ENCODE peak calls at places on chromosomes 12 and 14, in five cellular contexts. M is HEK293T, G is NT2/D1, Q is HepG2, W is GM12878. U is an unnamed sample.

GRCh38 chr12:89663577-89664357 is 44.9 kb downstream of the ATP2B1 start:
- DNase-seq in M (no peak), Q (no peak), W (peak; percentile 37), G (no peak), U (no peak)

GRCh38 chr12:70609739-70610491 is 27.3 kb downstream of the PTPRB start:
- DNase-seq in G (no peak), M (peak; percentile 39), W (no peak), Q (no peak), U (no peak)

GRCh38 chr14:104388011-104388521 is 191.5 kb upstream of the C14orf180 start:
- DNase-seq in W (no peak), M (no peak), Q (no peak), G (no peak), U (no peak)

GRCh38 chr14:72824051-72824450 is 69.8 kb downstream of the DPF3 start:
- DNase-seq in Q (no peak), M (no peak), G (no peak), W (no peak), U (no peak)

GRCh38 chr14:73472182-73473114 is 14.1 kb upstream of the NUMB start:
- DNase-seq in Q (peak; percentile 64), M (peak; percentile 63), W (peak; percentile 57), G (no peak), U (no peak)

GRCh38 chr14:73491256-73491976 is 683 bp downstream of the RIOX1 start:
- DNase-seq in G (no peak), Q (peak; percentile 54), M (no peak), W (no peak), U (no peak)

GRCh38 chr14:97218713-97219355 is 421.7 kb downstream of the VRK1 start:
- DNase-seq in Q (no peak), W (no peak), G (no peak), M (no peak), U (peak; percentile 78)

GRCh38 chr14:77307099-77307496 is 13.6 kb downstream of the POMT2 start:
- DNase-seq in M (no peak), W (no peak), G (no peak), Q (peak; percentile 58), U (no peak)

GRCh38 chr14:50335989-50336391 is 23.9 kb downstream of the DMAC2L start:
- DNase-seq in Q (no peak), G (no peak), W (no peak), M (no peak), U (no peak)

GRCh38 chr14:32277998-32278397 is 51.1 kb upstream of the AKAP6 start:
- DNase-seq in M (no peak), W (no peak), Q (peak; percentile 91), G (no peak), U (no peak)

GRCh38 chr12:68223067-68223747 is 2.4 kb downstream of the IL26 start:
- DNase-seq in Q (peak; percentile 71), W (peak; percentile 71), M (peak; percentile 84), G (peak; percentile 89), U (peak; percentile 77)

GRCh38 chr12:13342971-13343370 is 146.4 kb downstream of the EMP1 start:
- DNase-seq in M (no peak), W (no peak), Q (no peak), G (no peak), U (no peak)

GRCh38 chr12:47561746-47562145 is 144.1 kb downstream of the RPAP3 start:
- DNase-seq in M (no peak), Q (no peak), G (no peak), W (no peak), U (no peak)

GRCh38 chr12:106301241-106301610 is 1.3 kb upstream of the TCP11L2 start:
- DNase-seq in G (no peak), W (no peak), Q (no peak), M (no peak), U (no peak)

GRCh38 chr14:51328942-51329350 is 88.9 kb downstream of the TMX1 start:
- DNase-seq in W (no peak), G (no peak), M (no peak), Q (no peak), U (no peak)

GRCh38 chr12:63068857-63069442 is 82.1 kb downstream of the AVPR1A start:
- DNase-seq in W (no peak), M (peak; percentile 26), G (peak; percentile 46), Q (peak; percentile 33), U (no peak)

GRCh38 chr14:45104571-45104970 is 20.7 kb downstream of the PRPF39 start:
- DNase-seq in M (no peak), Q (no peak), G (no peak), W (no peak), U (no peak)

GRCh38 chr12:124668602-124669001 is 101.2 kb upstream of the NCOR2 start:
- DNase-seq in W (no peak), Q (no peak), G (no peak), M (no peak), U (no peak)

GRCh38 chr12:62044450-62044849 is 215.8 kb upstream of the USP15 start:
- DNase-seq in G (no peak), Q (no peak), W (no peak), M (no peak), U (no peak)

GRCh38 chr12:24719293-24719721 is 229.6 kb downstream of the BCAT1 start:
- DNase-seq in G (no peak), W (no peak), M (no peak), Q (no peak), U (no peak)

GRCh38 chr14:95609398-95609990 is 74.6 kb downstream of the GLRX5 start:
- DNase-seq in W (no peak), G (peak; percentile 61), Q (peak; percentile 39), M (peak; percentile 60), U (peak; percentile 80)

GRCh38 chr14:24051789-24052655 is at the start of gene CARMIL3:
- DNase-seq in Q (peak; percentile 56), W (no peak), M (peak; percentile 77), G (no peak), U (peak; percentile 89)

GRCh38 chr12:6104027-6104426 is 20.4 kb downstream of the VWF start:
- DNase-seq in W (no peak), M (no peak), G (no peak), Q (no peak), U (no peak)

GRCh38 chr14:55477680-55478079 is 37.3 kb upstream of the TBPL2 start:
- DNase-seq in G (no peak), M (no peak), W (no peak), Q (no peak), U (no peak)
- TF ChIP-seq SUZ12 in G (no peak), M (no peak), W (no peak), Q (no peak), U (no peak)

DNA sequence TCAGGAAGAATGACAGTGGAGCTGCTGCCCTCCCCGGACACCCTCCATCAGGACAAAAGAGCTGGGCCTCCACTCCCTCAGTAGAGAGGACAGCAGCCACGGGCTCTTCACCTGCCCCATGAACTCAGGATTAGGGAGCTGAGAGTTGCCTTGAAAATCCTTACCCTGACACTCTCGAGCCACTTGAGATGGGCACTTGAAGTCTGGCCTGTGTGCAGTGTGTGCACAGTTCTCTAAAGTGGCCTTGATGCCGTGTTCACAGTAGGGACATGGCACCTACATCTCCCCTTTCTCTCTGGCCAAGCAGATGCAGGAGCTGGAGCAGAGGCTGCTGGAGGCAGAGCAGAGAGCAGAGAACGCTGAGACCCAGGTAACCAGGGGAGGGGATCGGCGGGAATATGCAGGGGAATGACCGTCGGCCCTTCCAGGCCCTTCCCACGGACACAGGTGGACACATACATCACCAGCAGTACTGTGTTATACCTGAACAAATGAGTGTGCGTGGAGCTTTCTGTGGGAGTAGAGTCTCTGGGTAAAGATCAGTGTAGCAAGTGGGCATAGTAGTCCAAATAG is 22.5 kb downstream of the PLEKHH1 start:
- DNase-seq in M (no peak), Q (no peak), G (no peak), W (no peak), U (no peak)
- TF ChIP-seq SUZ12 in M (no peak), Q (no peak), G (no peak), W (no peak), U (no peak)

GRCh38 chr14:90523544-90523943 is 126.7 kb downstream of the CALM1 start:
- DNase-seq in G (no peak), M (no peak), Q (no peak), W (no peak), U (no peak)
- TF ChIP-seq SUZ12 in G (no peak), M (no peak), Q (no peak), W (no peak), U (no peak)

GRCh38 chr14:102917056-102917385 is 5.4 kb upstream of the AMN start:
- DNase-seq in M (no peak), W (no peak), G (no peak), Q (no peak), U (no peak)

GRCh38 chr14:102920273-102920997 is 2.0 kb upstream of the AMN start:
- DNase-seq in G (no peak), Q (no peak), M (no peak), W (no peak), U (no peak)

GRCh38 chr14:102916347-102917055 is 6.0 kb upstream of the AMN start:
- DNase-seq in G (no peak), M (no peak), Q (no peak), W (no peak), U (no peak)

GRCh38 chr14:102915292-102916110 is 7.0 kb upstream of the AMN start:
- DNase-seq in G (no peak), M (no peak), W (no peak), Q (no peak), U (no peak)

GRCh38 chr14:102917469-102918211 is 4.8 kb upstream of the AMN start:
- DNase-seq in G (no peak), W (no peak), Q (peak; percentile 24), M (peak; percentile 78), U (peak; percentile 92)
- TF ChIP-seq SUZ12 in G (no peak), W (no peak), Q (no peak), M (no peak), U (no peak)

GRCh38 chr12:92394895-92395294 is 249.2 kb upstream of the BTG1 start:
- DNase-seq in G (no peak), M (no peak), W (no peak), Q (no peak), U (no peak)
- TF ChIP-seq SUZ12 in G (no peak), M (no peak), W (no peak), Q (no peak), U (no peak)